ENCODE peak calls at places on chromosome 15, in ten cellular contexts. One of them, this sample, is unnamed.
A peak's percentile ranks its signal among the peaks of the same experiment; 100 is the strongest.

GRCh38 chr15:36426696-36427095 is 152.7 kb upstream of the CDIN1 start:
- DNase-seq in uterus: no peak
- DNase-seq in heart left ventricle: no peak
- DNase-seq in GM12878: no peak
- DNase-seq in psoas muscle: no peak
- DNase-seq in GM23338: no peak
- DNase-seq in adrenal gland: no peak
- DNase-seq in foreskin fibroblast: no peak
- DNase-seq in transverse colon: no peak
- DNase-seq in tibial artery: no peak
- DNase-seq in this sample: no peak

GRCh38 chr15:30990036-30990435 is 1.4 kb downstream of the MTMR10 start:
- DNase-seq in uterus: no peak
- DNase-seq in heart left ventricle: no peak
- DNase-seq in GM12878: no peak
- DNase-seq in psoas muscle: no peak
- DNase-seq in GM23338: no peak
- DNase-seq in adrenal gland: no peak
- DNase-seq in foreskin fibroblast: no peak
- DNase-seq in transverse colon: no peak
- DNase-seq in tibial artery: no peak
- DNase-seq in this sample: no peak

GRCh38 chr15:48385431-48385830 is 54.2 kb downstream of the DUT start:
- DNase-seq in uterus: peak; percentile 38
- DNase-seq in heart left ventricle: no peak
- DNase-seq in GM12878: no peak
- DNase-seq in psoas muscle: no peak
- DNase-seq in GM23338: no peak
- DNase-seq in adrenal gland: no peak
- DNase-seq in foreskin fibroblast: peak; percentile 91
- DNase-seq in transverse colon: no peak
- DNase-seq in tibial artery: no peak
- DNase-seq in this sample: no peak

GRCh38 chr15:52649686-52650085 is 29.5 kb downstream of the ATOSA start:
- DNase-seq in uterus: no peak
- DNase-seq in heart left ventricle: no peak
- DNase-seq in GM12878: no peak
- DNase-seq in psoas muscle: no peak
- DNase-seq in GM23338: no peak
- DNase-seq in adrenal gland: no peak
- DNase-seq in foreskin fibroblast: no peak
- DNase-seq in transverse colon: no peak
- DNase-seq in tibial artery: no peak
- DNase-seq in this sample: no peak

GRCh38 chr15:71565636-71566160 is 244.7 kb upstream of the NR2E3 start:
- DNase-seq in uterus: no peak
- DNase-seq in heart left ventricle: no peak
- DNase-seq in GM12878: no peak
- DNase-seq in psoas muscle: no peak
- DNase-seq in GM23338: no peak
- DNase-seq in adrenal gland: no peak
- DNase-seq in foreskin fibroblast: no peak
- DNase-seq in transverse colon: no peak
- DNase-seq in tibial artery: no peak
- DNase-seq in this sample: no peak

GRCh38 chr15:39171944-39172368 is 408.9 kb upstream of the THBS1 start:
- DNase-seq in uterus: peak; percentile 74
- DNase-seq in heart left ventricle: peak; percentile 38
- DNase-seq in GM12878: peak; percentile 19
- DNase-seq in psoas muscle: peak; percentile 46
- DNase-seq in GM23338: peak; percentile 94
- DNase-seq in adrenal gland: peak; percentile 81
- DNase-seq in foreskin fibroblast: peak; percentile 95
- DNase-seq in transverse colon: peak; percentile 41
- DNase-seq in tibial artery: peak; percentile 39
- DNase-seq in this sample: peak; percentile 74

GRCh38 chr15:78107471-78107870 is 15.1 kb downstream of the SH2D7 start:
- DNase-seq in uterus: no peak
- DNase-seq in heart left ventricle: no peak
- DNase-seq in GM12878: no peak
- DNase-seq in psoas muscle: no peak
- DNase-seq in GM23338: no peak
- DNase-seq in adrenal gland: no peak
- DNase-seq in foreskin fibroblast: no peak
- DNase-seq in transverse colon: peak; percentile 6
- DNase-seq in tibial artery: no peak
- DNase-seq in this sample: no peak

GRCh38 chr15:47817825-47818681 is 100.7 kb downstream of the SEMA6D start:
- DNase-seq in uterus: no peak
- DNase-seq in heart left ventricle: no peak
- DNase-seq in GM12878: no peak
- DNase-seq in psoas muscle: no peak
- DNase-seq in GM23338: peak; percentile 46
- DNase-seq in adrenal gland: no peak
- DNase-seq in foreskin fibroblast: no peak
- DNase-seq in transverse colon: no peak
- DNase-seq in tibial artery: no peak
- DNase-seq in this sample: no peak

GRCh38 chr15:82851981-82852511 is 42.6 kb downstream of the WHAMM start:
- DNase-seq in uterus: no peak
- DNase-seq in heart left ventricle: no peak
- DNase-seq in GM12878: no peak
- DNase-seq in psoas muscle: no peak
- DNase-seq in GM23338: no peak
- DNase-seq in adrenal gland: no peak
- DNase-seq in foreskin fibroblast: peak; percentile 21
- DNase-seq in transverse colon: no peak
- DNase-seq in tibial artery: no peak
- DNase-seq in this sample: no peak

GRCh38 chr15:48406911-48407310 is 75.7 kb downstream of the DUT start:
- DNase-seq in uterus: no peak
- DNase-seq in heart left ventricle: no peak
- DNase-seq in GM12878: no peak
- DNase-seq in psoas muscle: no peak
- DNase-seq in GM23338: peak; percentile 45
- DNase-seq in adrenal gland: no peak
- DNase-seq in foreskin fibroblast: no peak
- DNase-seq in transverse colon: no peak
- DNase-seq in tibial artery: no peak
- DNase-seq in this sample: no peak

GRCh38 chr15:80173022-80173759 is 20.4 kb downstream of the FAH start:
- DNase-seq in uterus: peak; percentile 71
- DNase-seq in heart left ventricle: peak; percentile 48
- DNase-seq in GM12878: no peak
- DNase-seq in psoas muscle: peak; percentile 78
- DNase-seq in GM23338: peak; percentile 87
- DNase-seq in adrenal gland: peak; percentile 91
- DNase-seq in foreskin fibroblast: no peak
- DNase-seq in transverse colon: peak; percentile 75
- DNase-seq in tibial artery: peak; percentile 76
- DNase-seq in this sample: peak; percentile 83

GRCh38 chr15:78597583-78597982 is 23.2 kb downstream of the CHRNA3 start:
- DNase-seq in uterus: no peak
- DNase-seq in heart left ventricle: no peak
- DNase-seq in GM12878: no peak
- DNase-seq in psoas muscle: no peak
- DNase-seq in GM23338: no peak
- DNase-seq in adrenal gland: no peak
- DNase-seq in foreskin fibroblast: no peak
- DNase-seq in transverse colon: no peak
- DNase-seq in tibial artery: no peak
- DNase-seq in this sample: no peak

GRCh38 chr15:86850939-86851338 is 771.3 kb downstream of the AGBL1 start:
- DNase-seq in uterus: no peak
- DNase-seq in heart left ventricle: no peak
- DNase-seq in GM12878: no peak
- DNase-seq in psoas muscle: no peak
- DNase-seq in GM23338: no peak
- DNase-seq in adrenal gland: no peak
- DNase-seq in foreskin fibroblast: no peak
- DNase-seq in transverse colon: no peak
- DNase-seq in tibial artery: no peak
- DNase-seq in this sample: no peak

GRCh38 chr15:27222479-27222878 is 251.5 kb downstream of the GABRG3 start:
- DNase-seq in uterus: no peak
- DNase-seq in heart left ventricle: no peak
- DNase-seq in GM12878: no peak
- DNase-seq in psoas muscle: no peak
- DNase-seq in GM23338: no peak
- DNase-seq in adrenal gland: no peak
- DNase-seq in foreskin fibroblast: peak; percentile 63
- DNase-seq in transverse colon: no peak
- DNase-seq in tibial artery: no peak
- DNase-seq in this sample: no peak

GRCh38 chr15:55770261-55770660 is 27.3 kb upstream of the PRTG start:
- DNase-seq in uterus: no peak
- DNase-seq in heart left ventricle: no peak
- DNase-seq in GM12878: no peak
- DNase-seq in psoas muscle: no peak
- DNase-seq in GM23338: no peak
- DNase-seq in adrenal gland: no peak
- DNase-seq in foreskin fibroblast: peak; percentile 47
- DNase-seq in transverse colon: no peak
- DNase-seq in tibial artery: no peak
- DNase-seq in this sample: no peak

GRCh38 chr15:98530570-98530969 is 117.8 kb upstream of the IGF1R start:
- DNase-seq in uterus: no peak
- DNase-seq in heart left ventricle: no peak
- DNase-seq in GM12878: no peak
- DNase-seq in psoas muscle: no peak
- DNase-seq in GM23338: no peak
- DNase-seq in adrenal gland: no peak
- DNase-seq in foreskin fibroblast: no peak
- DNase-seq in transverse colon: no peak
- DNase-seq in tibial artery: no peak
- DNase-seq in this sample: no peak

GRCh38 chr15:45642203-45642932 is 7.5 kb downstream of the SQOR start:
- DNase-seq in uterus: no peak
- DNase-seq in heart left ventricle: peak; percentile 41
- DNase-seq in GM12878: no peak
- DNase-seq in psoas muscle: peak; percentile 57
- DNase-seq in GM23338: no peak
- DNase-seq in adrenal gland: peak; percentile 68
- DNase-seq in foreskin fibroblast: peak; percentile 83
- DNase-seq in transverse colon: no peak
- DNase-seq in tibial artery: peak; percentile 43
- DNase-seq in this sample: no peak

GRCh38 chr15:100215843-100216169 is 126.0 kb downstream of the ADAMTS17 start:
- DNase-seq in uterus: no peak
- DNase-seq in heart left ventricle: no peak
- DNase-seq in GM12878: no peak
- DNase-seq in psoas muscle: no peak
- DNase-seq in GM23338: no peak
- DNase-seq in adrenal gland: no peak
- DNase-seq in foreskin fibroblast: no peak
- DNase-seq in transverse colon: no peak
- DNase-seq in tibial artery: no peak
- DNase-seq in this sample: no peak

GRCh38 chr15:65922621-65923020 is 53.3 kb downstream of the RAB11A start:
- DNase-seq in uterus: no peak
- DNase-seq in heart left ventricle: no peak
- DNase-seq in GM12878: no peak
- DNase-seq in psoas muscle: no peak
- DNase-seq in GM23338: no peak
- DNase-seq in adrenal gland: no peak
- DNase-seq in foreskin fibroblast: no peak
- DNase-seq in transverse colon: no peak
- DNase-seq in tibial artery: no peak
- DNase-seq in this sample: no peak
- H3K4me3 ChIP-seq in uterus: no peak overlapping the region
- H3K4me3 ChIP-seq in heart left ventricle: no peak overlapping the region
- H3K4me3 ChIP-seq in GM12878: no peak overlapping the region
- H3K4me3 ChIP-seq in psoas muscle: no peak overlapping the region
- H3K4me3 ChIP-seq in GM23338: no peak overlapping the region
- H3K4me3 ChIP-seq in adrenal gland: no peak overlapping the region
- H3K4me3 ChIP-seq in foreskin fibroblast: no peak overlapping the region
- H3K4me3 ChIP-seq in transverse colon: no peak overlapping the region
- H3K4me3 ChIP-seq in tibial artery: no peak overlapping the region
- H3K4me3 ChIP-seq in this sample: no peak overlapping the region

DNA sequence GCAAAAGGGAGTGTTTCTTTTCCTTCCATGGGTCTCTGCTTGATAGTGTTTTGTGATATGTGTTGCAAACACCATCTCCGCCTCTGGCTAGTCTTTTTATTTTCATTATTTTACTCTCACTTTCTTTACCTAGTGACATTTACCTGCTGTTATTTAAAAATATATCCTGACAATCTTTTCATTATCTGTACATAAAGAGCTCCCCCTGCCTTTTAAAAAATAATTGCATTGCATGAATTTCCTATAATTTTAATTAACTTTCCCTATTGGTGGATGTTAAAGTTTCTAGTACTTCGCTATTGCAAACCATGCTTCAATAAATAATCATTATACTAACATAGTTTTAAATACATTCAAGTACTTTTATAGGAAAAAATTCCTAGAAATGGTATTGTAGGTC is 48.8 kb upstream of the GCNT3 start:
- DNase-seq in uterus: no peak
- DNase-seq in heart left ventricle: no peak
- DNase-seq in GM12878: no peak
- DNase-seq in psoas muscle: no peak
- DNase-seq in GM23338: no peak
- DNase-seq in adrenal gland: no peak
- DNase-seq in foreskin fibroblast: no peak
- DNase-seq in transverse colon: no peak
- DNase-seq in tibial artery: no peak
- DNase-seq in this sample: no peak
- TF ChIP-seq CTCF in uterus: no peak
- TF ChIP-seq CTCF in heart left ventricle: no peak
- TF ChIP-seq CTCF in GM12878: no peak
- TF ChIP-seq CTCF in psoas muscle: no peak
- TF ChIP-seq CTCF in GM23338: no peak
- TF ChIP-seq CTCF in adrenal gland: no peak
- TF ChIP-seq CTCF in foreskin fibroblast: peak; percentile 18
- TF ChIP-seq CTCF in transverse colon: no peak
- TF ChIP-seq CTCF in tibial artery: no peak
- TF ChIP-seq CTCF in this sample: no peak

GRCh38 chr15:90911906-90912769 is 9.0 kb downstream of the MAN2A2 start:
- DNase-seq in uterus: no peak
- DNase-seq in heart left ventricle: no peak
- DNase-seq in GM12878: no peak
- DNase-seq in psoas muscle: peak; percentile 41
- DNase-seq in GM23338: no peak
- DNase-seq in adrenal gland: no peak
- DNase-seq in foreskin fibroblast: no peak
- DNase-seq in transverse colon: no peak
- DNase-seq in tibial artery: no peak
- DNase-seq in this sample: no peak
- H3K4me3 ChIP-seq in uterus: no peak overlapping the region
- H3K4me3 ChIP-seq in heart left ventricle: no peak overlapping the region
- H3K4me3 ChIP-seq in GM12878: no peak overlapping the region
- H3K4me3 ChIP-seq in psoas muscle: no peak overlapping the region
- H3K4me3 ChIP-seq in GM23338: no peak overlapping the region
- H3K4me3 ChIP-seq in adrenal gland: no peak overlapping the region
- H3K4me3 ChIP-seq in foreskin fibroblast: no peak overlapping the region
- H3K4me3 ChIP-seq in transverse colon: no peak overlapping the region
- H3K4me3 ChIP-seq in tibial artery: no peak overlapping the region
- H3K4me3 ChIP-seq in this sample: no peak overlapping the region

DNA sequence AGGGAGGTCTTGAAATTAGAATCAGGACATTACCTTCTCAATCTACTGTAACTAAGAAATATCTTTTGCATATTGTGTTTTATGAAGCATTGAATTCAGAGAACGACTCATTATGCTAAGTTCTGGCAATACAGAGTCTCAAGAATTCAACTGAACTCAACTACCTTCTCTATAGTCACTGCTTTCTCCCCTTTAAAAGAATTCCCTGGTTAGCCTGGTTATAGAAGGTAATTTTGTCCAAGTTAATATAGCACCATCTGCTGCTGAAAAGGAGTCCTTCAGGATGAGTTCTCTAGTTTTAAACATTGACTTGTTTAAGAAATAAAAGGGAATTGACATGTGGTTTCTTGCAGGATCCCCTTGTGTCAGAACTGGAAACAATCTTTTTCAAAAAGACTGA is 60.2 kb downstream of the IL16 start:
- DNase-seq in uterus: no peak
- DNase-seq in heart left ventricle: no peak
- DNase-seq in GM12878: no peak
- DNase-seq in psoas muscle: no peak
- DNase-seq in GM23338: peak; percentile 51
- DNase-seq in adrenal gland: no peak
- DNase-seq in foreskin fibroblast: peak; percentile 32
- DNase-seq in transverse colon: no peak
- DNase-seq in tibial artery: no peak
- DNase-seq in this sample: no peak
- TF ChIP-seq CTCF in uterus: peak; percentile 76
- TF ChIP-seq CTCF in heart left ventricle: peak; percentile 57
- TF ChIP-seq CTCF in GM12878: no peak
- TF ChIP-seq CTCF in psoas muscle: peak; percentile 33
- TF ChIP-seq CTCF in GM23338: peak; percentile 50
- TF ChIP-seq CTCF in adrenal gland: peak; percentile 15
- TF ChIP-seq CTCF in foreskin fibroblast: peak; percentile 49
- TF ChIP-seq CTCF in transverse colon: no peak
- TF ChIP-seq CTCF in tibial artery: peak; percentile 30
- TF ChIP-seq CTCF in this sample: peak; percentile 48

This sample was measured in body of pancreas.